ENCODE peak calls at places on chromosome 10, in four cellular contexts. B, W, H and J are unnamed samples.

GRCh38 chr10:52319926-52320325 is 5.8 kb downstream of the DKK1 start:
- DNase-seq in B (peak), W (no peak), H (no peak), J (no peak)

GRCh38 chr10:112360308-112361270 is 13.3 kb upstream of the ACSL5 start:
- DNase-seq in B (peak), W (no peak), H (peak), J (peak)

GRCh38 chr10:103691723-103692380 is 163.5 kb downstream of the SH3PXD2A start:
- DNase-seq in B (peak), W (no peak), H (peak), J (no peak)

GRCh38 chr10:47021850-47022249 is 110.6 kb downstream of the PTPN20 start:
- DNase-seq in B (no peak), W (no peak), H (no peak), J (no peak)

GRCh38 chr10:86411852-86412550 is 45.4 kb upstream of the GRID1 start:
- DNase-seq in B (no peak), W (no peak), H (no peak), J (no peak)

GRCh38 chr10:114064151-114065045 is 20.7 kb downstream of the ADRB1 start:
- DNase-seq in B (no peak), W (no peak), H (no peak), J (no peak)

GRCh38 chr10:20683345-20683744 is 213.8 kb downstream of the NEBL start:
- DNase-seq in B (no peak), W (no peak), H (no peak), J (no peak)

GRCh38 chr10:75043256-75044121 is 68.0 kb upstream of the SAMD8 start:
- DNase-seq in B (no peak), W (peak), H (no peak), J (no peak)

GRCh38 chr10:22615819-22616499 is 98.4 kb downstream of the PIP4K2A start:
- DNase-seq in B (no peak), W (no peak), H (no peak), J (no peak)

GRCh38 chr10:129768437-129769355 is 195.4 kb downstream of the EBF3 start:
- DNase-seq in B (no peak), W (no peak), H (no peak), J (no peak)

GRCh38 chr10:21406595-21407218 is 118.8 kb downstream of the SKIDA1 start:
- DNase-seq in B (peak), W (no peak), H (no peak), J (no peak)

GRCh38 chr10:8214587-8214986 is 160.1 kb downstream of the GATA3 start:
- DNase-seq in B (no peak), W (no peak), H (no peak), J (no peak)

GRCh38 chr10:104127411-104127810 is 5.4 kb downstream of the SFR1 start:
- DNase-seq in B (no peak), W (no peak), H (no peak), J (no peak)

GRCh38 chr10:71978988-71979691 is 14.9 kb downstream of the CHST3 start:
- DNase-seq in B (no peak), W (no peak), H (no peak), J (no peak)

GRCh38 chr10:58512470-58513188 is at the start of gene BICC1:
- DNase-seq in B (peak), W (no peak), H (peak), J (peak)

GRCh38 chr10:88281592-88282268 is 301.4 kb downstream of the RNLS start:
- DNase-seq in B (peak), W (no peak), H (no peak), J (peak)

GRCh38 chr10:127923646-127924045 is 16.7 kb downstream of the PTPRE start:
- DNase-seq in B (no peak), W (no peak), H (no peak), J (no peak)

GRCh38 chr10:132322621-132323048 is 9.4 kb upstream of the LRRC27 start:
- DNase-seq in B (peak), W (no peak), H (no peak), J (peak)

GRCh38 chr10:106336874-106337273 is 827.6 kb downstream of the SORCS1 start:
- DNase-seq in B (no peak), W (no peak), H (no peak), J (no peak)

GRCh38 chr10:129717816-129718547 is 246.1 kb downstream of the EBF3 start:
- DNase-seq in B (no peak), W (no peak), H (no peak), J (no peak)

GRCh38 chr10:44962870-44963738 is 3.5 kb downstream of the RASSF4 start:
- DNase-seq in B (no peak), W (no peak), H (no peak), J (no peak)

GRCh38 chr10:89458289-89458688 is 43.9 kb downstream of the IFIT5 start:
- DNase-seq in B (peak), W (no peak), H (no peak), J (peak)

GRCh38 chr10:55485827-55486226 is 684.8 kb upstream of the PCDH15 start:
- DNase-seq in B (no peak), W (no peak), H (no peak), J (no peak)

GRCh38 chr10:63886281-63887025 is 365.3 kb downstream of the REEP3 start:
- DNase-seq in B (no peak), W (no peak), H (no peak), J (no peak)

GRCh38 chr10:79221110-79222051 is 125.9 kb upstream of the PPIF start:
- DNase-seq in B (peak), W (no peak), H (peak), J (no peak)

GRCh38 chr10:119438717-119439116 is 103.8 kb downstream of the RGS10 start:
- DNase-seq in B (no peak), W (no peak), H (no peak), J (no peak)

GRCh38 chr10:109341986-109342385 is 581.3 kb downstream of the XPNPEP1 start:
- DNase-seq in B (no peak), W (no peak), H (no peak), J (no peak)

GRCh38 chr10:98332623-98333269 is 64.8 kb upstream of the LOXL4 start:
- DNase-seq in B (peak), W (no peak), H (no peak), J (no peak)

GRCh38 chr10:33483124-33483794 is 148.8 kb upstream of the NRP1 start:
- DNase-seq in B (peak), W (no peak), H (no peak), J (peak)